ENCODE peak calls at places on chromosome 14, in four cellular contexts. L is amniotic stem cell, S is pancreas, J is adipocyte. C is an unnamed sample.

GRCh38 chr14:66359500-66359899 is 126.7 kb upstream of the CCDC196 start:
- DNase-seq in S (no peak), L (no peak), J (peak), C (peak)

GRCh38 chr14:61347771-61348443 is 26.5 kb downstream of the PRKCH start:
- DNase-seq in S (no peak), L (no peak), J (no peak), C (no peak)

GRCh38 chr14:103488960-103489359 is 33.7 kb downstream of the CKB start:
- DNase-seq in S (no peak), J (peak), L (no peak), C (no peak)

GRCh38 chr14:90575781-90576180 is 179.0 kb downstream of the CALM1 start:
- DNase-seq in J (no peak), L (no peak), S (no peak), C (no peak)

GRCh38 chr14:32559048-32559447 is 229.9 kb downstream of the AKAP6 start:
- DNase-seq in L (no peak), J (no peak), S (no peak), C (no peak)

GRCh38 chr14:79581912-79582576 is 629.3 kb downstream of the DIO2 start:
- DNase-seq in J (peak), L (no peak), S (no peak), C (peak)

GRCh38 chr14:71021347-71022014 is 114.2 kb downstream of the PCNX1 start:
- DNase-seq in S (no peak), L (no peak), J (peak), C (no peak)

GRCh38 chr14:34628681-34629135 is 1.2 kb downstream of the SNX6 start:
- DNase-seq in J (peak), L (no peak), S (no peak), C (no peak)

GRCh38 chr14:100854435-100854834 is 28.5 kb downstream of the MEG3 start:
- DNase-seq in J (no peak), S (no peak), L (no peak), C (no peak)

GRCh38 chr14:75307700-75308379 is 29.2 kb downstream of the FOS start:
- DNase-seq in S (peak), J (peak), L (peak), C (peak)

GRCh38 chr14:44612002-44612401 is 104.9 kb upstream of the FSCB start:
- DNase-seq in J (no peak), L (no peak), S (no peak), C (no peak)

GRCh38 chr14:67547224-67547780 is 14.2 kb downstream of the PLEKHH1 start:
- DNase-seq in S (no peak), J (no peak), L (no peak), C (no peak)

GRCh38 chr14:59311723-59312122 is 123.3 kb downstream of the DAAM1 start:
- DNase-seq in L (no peak), J (no peak), S (no peak), C (no peak)

GRCh38 chr14:102849522-102850379 is 72.5 kb downstream of the TRAF3 start:
- DNase-seq in J (no peak), L (no peak), S (no peak), C (no peak)

GRCh38 chr14:74333909-74334308 is 14.4 kb upstream of the VRTN start:
- DNase-seq in S (no peak), L (peak), J (peak), C (no peak)

GRCh38 chr14:59297070-59297766 is 108.8 kb downstream of the DAAM1 start:
- DNase-seq in J (no peak), L (no peak), S (no peak), C (no peak)

GRCh38 chr14:90900712-90901111 is 84.5 kb upstream of the TTC7B start:
- DNase-seq in S (no peak), L (no peak), J (peak), C (no peak)

GRCh38 chr14:90513151-90514014 is 116.6 kb downstream of the CALM1 start:
- DNase-seq in J (no peak), L (no peak), S (peak), C (no peak)

GRCh38 chr14:99425272-99425681 is 55.4 kb downstream of the SETD3 start:
- DNase-seq in J (no peak), S (peak), L (no peak), C (no peak)

GRCh38 chr14:100893228-100893601 is 10.3 kb downstream of the RTL1 start:
- DNase-seq in L (no peak), S (no peak), J (no peak), C (no peak)

GRCh38 chr14:78530078-78530477 is 359.9 kb downstream of the NRXN3 start:
- DNase-seq in J (peak), S (no peak), L (no peak), C (no peak)

GRCh38 chr14:86639146-86639545 is 1109.2 kb downstream of the FLRT2 start:
- DNase-seq in L (no peak), J (peak), S (no peak), C (no peak)

GRCh38 chr14:61470954-61471279 is 149.5 kb downstream of the PRKCH start:
- DNase-seq in L (no peak), J (no peak), S (no peak), C (no peak)

GRCh38 chr14:22319526-22320352 is 269.3 kb downstream of the DAD1 start:
- DNase-seq in J (peak), S (peak), L (peak), C (no peak)